ENCODE peak calls at places on chromosomes 12 and 14, in seven cellular contexts. H is GM12878, B is body of pancreas, Q is transverse colon, X is endothelial cell of umbilical vein, V is Peyer's patch, E is A549. O is an unnamed sample.

GRCh38 chr14:58965601-58966000 is 222.9 kb upstream of the DAAM1 start:
- DNase-seq in H (no peak), B (no peak), Q (no peak), X (no peak), V (no peak), E (no peak), O (no peak)

GRCh38 chr14:96806836-96807235 is 9.7 kb downstream of the VRK1 start:
- DNase-seq in H (no peak), B (no peak), Q (no peak), X (no peak), V (no peak), E (peak; percentile 25), O (no peak)

GRCh38 chr12:74043343-74043742 is 494.3 kb upstream of the ATXN7L3B start:
- DNase-seq in H (no peak), B (no peak), Q (no peak), X (no peak), V (no peak), E (peak; percentile 98), O (peak; percentile 2)

GRCh38 chr12:84463756-84464495 is 448.7 kb downstream of the SLC6A15 start:
- DNase-seq in H (no peak), B (no peak), Q (no peak), X (no peak), V (no peak), E (no peak), O (no peak)

GRCh38 chr14:78710963-78711362 is 540.8 kb downstream of the NRXN3 start:
- DNase-seq in H (no peak), B (no peak), Q (no peak), X (no peak), V (no peak), E (no peak), O (no peak)

GRCh38 chr14:100120522-100121269 is 38.7 kb downstream of the DEGS2 start:
- DNase-seq in H (no peak), B (no peak), Q (no peak), X (no peak), V (no peak), E (no peak), O (no peak)

GRCh38 chr12:132146772-132147422 is 2.6 kb downstream of the NOC4L start:
- DNase-seq in H (no peak), B (no peak), Q (no peak), X (no peak), V (no peak), E (no peak), O (no peak)

GRCh38 chr12:132408626-132409494 is 79.5 kb upstream of the GALNT9 start:
- DNase-seq in H (no peak), B (no peak), Q (no peak), X (no peak), V (no peak), E (no peak), O (no peak)

GRCh38 chr14:105526781-105527380 is 498 bp downstream of the TMEM121 start:
- DNase-seq in H (no peak), B (no peak), Q (no peak), X (no peak), V (no peak), E (no peak), O (no peak)

GRCh38 chr14:55433880-55434804 is 6.3 kb downstream of the TBPL2 start:
- DNase-seq in H (no peak), B (no peak), Q (no peak), X (no peak), V (no peak), E (no peak), O (no peak)

GRCh38 chr12:3523058-3523457 is 32.1 kb downstream of the PRMT8 start:
- DNase-seq in H (no peak), B (no peak), Q (no peak), X (no peak), V (no peak), E (no peak), O (no peak)

DNA sequence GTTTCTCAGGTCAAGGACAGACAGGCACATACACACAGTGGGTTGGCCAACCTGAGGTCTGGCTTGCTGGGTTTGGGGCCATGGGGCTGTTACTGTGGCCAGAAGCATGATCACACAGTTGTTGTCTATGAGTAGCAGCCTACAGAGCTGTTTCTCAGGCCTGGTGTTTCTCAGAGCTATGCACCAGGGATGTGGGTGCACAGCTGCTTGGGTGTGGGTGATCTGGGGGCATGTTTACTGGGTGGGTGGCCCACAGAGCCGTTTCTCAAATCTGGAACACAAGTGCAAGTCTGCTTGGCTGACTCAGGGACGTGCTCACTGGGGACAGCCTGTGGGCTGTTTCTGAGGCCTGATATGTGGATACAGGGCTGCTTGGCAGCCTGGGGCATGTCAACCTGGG is 23.1 kb upstream of the PALS1 start:
- DNase-seq in H (no peak), B (no peak), Q (no peak), X (no peak), V (no peak), E (no peak), O (no peak)
- TF ChIP-seq POLR2A in H (no peak), B (no peak), Q (no peak), X (no peak), V (no peak), E (no peak), O (no peak)

GRCh38 chr14:46306267-46306666 is 345.3 kb downstream of the RPL10L start:
- DNase-seq in H (no peak), B (no peak), Q (no peak), X (no peak), V (no peak), E (no peak), O (no peak)
- TF ChIP-seq POLR2A in H (no peak), B (no peak), Q (no peak), X (no peak), V (no peak), E (no peak), O (no peak)

GRCh38 chr12:2447861-2448260 is 346.9 kb upstream of the FKBP4 start:
- DNase-seq in H (no peak), B (no peak), Q (no peak), X (no peak), V (no peak), E (no peak), O (no peak)
- TF ChIP-seq POLR2A in H (no peak), B (no peak), Q (no peak), X (no peak), V (no peak), E (no peak), O (no peak)

GRCh38 chr14:52188381-52188780 is 79.1 kb upstream of the PTGDR start:
- DNase-seq in H (no peak), B (no peak), Q (no peak), X (no peak), V (no peak), E (no peak), O (no peak)
- TF ChIP-seq POLR2A in H (no peak), B (no peak), Q (no peak), X (no peak), V (no peak), E (no peak), O (no peak)

O was measured in H54.